ENCODE peak calls at places on chromosomes 16 and 17, in four cellular contexts. T, D, A and F are unnamed samples.

GRCh38 chr17:48055531-48056245 is 7.5 kb downstream of the NFE2L1 start:
- DNase-seq in D (peak; percentile 48), A (no peak), T (no peak), F (no peak)

GRCh38 chr16:19808061-19808621 is 76.5 kb downstream of the GPRC5B start:
- DNase-seq in T (no peak), A (no peak), D (peak; percentile 66), F (no peak)

GRCh38 chr17:31688704-31689103 is 170.3 kb downstream of the COPRS start:
- DNase-seq in A (no peak), T (no peak), D (no peak), F (no peak)

GRCh38 chr16:11050536-11050935 is 106.2 kb downstream of the CLEC16A start:
- DNase-seq in D (no peak), T (no peak), A (no peak), F (no peak)

GRCh38 chr17:28532063-28532960 is 20.1 kb downstream of the UNC119 start:
- DNase-seq in T (no peak), D (no peak), A (no peak), F (no peak)

GRCh38 chr17:33115351-33115750 is 123.7 kb downstream of the SPACA3 start:
- DNase-seq in T (no peak), A (no peak), D (peak; percentile 34), F (no peak)

GRCh38 chr17:3030096-3030495 is 33.3 kb downstream of the OR1D5 start:
- DNase-seq in A (no peak), D (no peak), T (no peak), F (no peak)

GRCh38 chr16:57532251-57532625 is 4.1 kb downstream of the CCDC102A start:
- DNase-seq in A (no peak), D (no peak), T (no peak), F (no peak)

GRCh38 chr17:50218071-50218759 is 16.8 kb upstream of the COL1A1 start:
- DNase-seq in D (no peak), A (no peak), T (no peak), F (no peak)

GRCh38 chr17:57442914-57443571 is 186.7 kb downstream of the MSI2 start:
- DNase-seq in T (peak; percentile 46), D (no peak), A (no peak), F (peak; percentile 79)

GRCh38 chr17:65515959-65516948 is 45.2 kb downstream of the AXIN2 start:
- DNase-seq in A (no peak), D (peak; percentile 58), T (no peak), F (no peak)

GRCh38 chr17:56320443-56320842 is 167.2 kb downstream of the ANKFN1 start:
- DNase-seq in D (no peak), A (no peak), T (no peak), F (no peak)

GRCh38 chr16:81473561-81473960 is 29.0 kb downstream of the CMIP start:
- DNase-seq in T (no peak), A (no peak), D (no peak), F (no peak)

GRCh38 chr17:44911133-44912001 is 3.9 kb downstream of the GFAP start:
- DNase-seq in T (peak; percentile 68), D (peak; percentile 76), A (no peak), F (peak; percentile 65)

GRCh38 chr16:77679901-77680300 is 42.4 kb upstream of the NUDT7 start:
- DNase-seq in A (no peak), D (no peak), T (no peak), F (no peak)

GRCh38 chr16:66905633-66906539 is 12.8 kb downstream of the CDH16 start:
- DNase-seq in A (no peak), T (peak; percentile 83), D (peak; percentile 90), F (no peak)

GRCh38 chr17:73069164-73069774 is 23.2 kb downstream of the SLC39A11 start:
- DNase-seq in T (no peak), D (no peak), A (no peak), F (no peak)

GRCh38 chr16:30666681-30667080 is 8.4 kb downstream of the FBRS start:
- DNase-seq in A (no peak), T (no peak), D (no peak), F (no peak)

GRCh38 chr17:32826076-32826475 is 50.8 kb downstream of the MYO1D start:
- DNase-seq in A (no peak), T (no peak), D (no peak), F (no peak)

GRCh38 chr17:10032142-10032541 is 127.1 kb upstream of the RCVRN start:
- DNase-seq in T (no peak), A (no peak), D (no peak), F (no peak)

GRCh38 chr17:68840073-68840472 is 115.1 kb downstream of the ABCA8 start:
- DNase-seq in D (no peak), T (no peak), A (no peak), F (peak; percentile 59)

GRCh38 chr16:73949574-73950348 is 346.9 kb upstream of the PSMD7 start:
- DNase-seq in T (no peak), D (peak; percentile 77), A (no peak), F (no peak)

DNA sequence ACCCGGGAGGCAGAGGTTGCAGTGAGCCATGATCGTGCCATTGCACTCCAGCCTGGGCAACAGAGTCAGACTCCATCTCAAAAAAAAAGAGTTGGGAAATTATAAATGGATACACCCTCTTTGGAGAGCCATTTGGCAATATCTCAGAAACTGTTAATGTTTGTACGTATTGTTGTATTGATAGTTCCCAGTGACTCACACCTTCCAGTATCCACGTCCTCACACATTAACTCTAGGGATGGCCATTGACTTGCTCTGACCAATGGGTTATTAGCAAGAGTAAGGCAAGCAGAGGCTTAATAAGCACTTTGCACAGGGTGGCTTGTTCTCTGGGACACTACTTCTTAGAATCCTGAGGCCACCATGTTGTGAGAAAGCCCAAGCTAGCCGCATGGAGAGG is 107.6 kb upstream of the LHX1 start:
- DNase-seq in D (no peak), T (no peak), A (no peak), F (no peak)
- H3K4me1 ChIP-seq in D (no peaks in the 10 kb centered on the region), T (no peaks in the 10 kb centered on the region), A (no peaks in the 10 kb centered on the region), F (no peaks in the 10 kb centered on the region)

DNA sequence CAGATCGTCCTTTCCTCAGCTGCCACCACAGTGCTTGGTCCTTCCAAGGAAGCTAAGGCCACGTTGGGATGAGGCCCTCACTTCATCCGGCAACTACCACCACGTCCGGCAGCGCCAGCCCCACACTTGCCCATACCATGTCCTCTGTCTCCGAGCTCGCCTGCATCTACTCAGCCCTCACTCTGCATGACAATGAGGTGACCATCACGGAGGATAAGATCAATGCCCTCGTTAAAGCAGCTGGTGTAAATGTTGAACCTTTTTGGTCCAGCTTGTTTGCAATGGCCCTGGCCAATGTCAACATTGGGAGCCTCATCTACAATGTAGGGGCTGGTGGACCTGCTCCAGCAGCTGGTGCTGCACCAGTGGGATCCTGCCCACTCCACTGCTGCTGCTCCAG is 44.9 kb downstream of the TTC19 start:
- DNase-seq in T (no peak), A (no peak), D (no peak), F (no peak)
- TF ChIP-seq CTCF in T (no peak), A (no peak), D (no peak), F (no peak)

GRCh38 chr16:7038475-7038874 is 294.2 kb upstream of the RBFOX1 start:
- DNase-seq in D (no peak), A (no peak), T (no peak), F (no peak)
- H3K27ac ChIP-seq in D (no peak overlapping the region), A (no peak overlapping the region), T (no peak overlapping the region), F (no peak overlapping the region)

GRCh38 chr17:8944083-8944482 is 21.4 kb downstream of the PIK3R5 start:
- DNase-seq in D (no peak), A (no peak), T (no peak), F (no peak)
- H3K4me1 ChIP-seq in D (no peaks in the 10 kb centered on the region), A (no peaks in the 10 kb centered on the region), T (no peaks in the 10 kb centered on the region), F (no peaks in the 10 kb centered on the region)

GRCh38 chr17:76145231-76146052 is 4.4 kb upstream of the FOXJ1 start:
- DNase-seq in A (peak; percentile 7), D (no peak), T (no peak), F (no peak)

GRCh38 chr17:76149214-76149613 is 8.2 kb upstream of the FOXJ1 start:
- DNase-seq in D (no peak), T (no peak), A (no peak), F (no peak)

GRCh38 chr17:76146053-76146875 is 5.2 kb upstream of the FOXJ1 start:
- DNase-seq in D (no peak), T (no peak), A (peak; percentile 5), F (no peak)

GRCh38 chr17:76148015-76148326 is 6.9 kb upstream of the FOXJ1 start:
- DNase-seq in A (no peak), T (no peak), D (no peak), F (no peak)

GRCh38 chr17:76147211-76148014 is 6.4 kb upstream of the FOXJ1 start:
- DNase-seq in A (no peak), D (no peak), T (no peak), F (no peak)
- TF ChIP-seq CTCF in A (peak; percentile 50), D (peak; percentile 44), T (peak; percentile 61), F (peak; percentile 45)